ENCODE peak calls at places on chromosomes 5 and 9, in five cellular contexts. V is naive thymus-derived CD4-positive, alpha-beta T cell; N is activated gamma-delta T cell treated with Interleukin-2 at 50 U/mL for 16 hours; A is activated T-helper 2 cell treated with anti-CD3 and anti-CD28 coated beads, Interferon-gamma antibody, Interleukin-2, Interleukin-4, amounts not matched to agents 10 μg/mL and 5 μg/mL and 100 μg/mL, durations not matched to agents 14 hours and 24 hours and 36 hours; F is GM04503. O is an unnamed sample.

GRCh38 chr9:137482094-137482781 is 23.1 kb upstream of the NSMF start:
- DNase-seq in N (no peak), A (no peak), V (no peak), F (no peak), O (no peak)

GRCh38 chr5:149485655-149486615 is 65.3 kb downstream of the CSNK1A1 start:
- DNase-seq in V (no peak), A (no peak), F (peak; percentile 100), N (no peak), O (no peak)

GRCh38 chr9:34987160-34988040 is 2.1 kb upstream of the DNAJB5 start:
- DNase-seq in F (no peak), N (no peak), A (no peak), V (no peak), O (no peak)

GRCh38 chr9:38389313-38389712 is 3.2 kb upstream of the ALDH1B1 start:
- DNase-seq in V (no peak), N (no peak), F (no peak), A (no peak), O (no peak)

GRCh38 chr5:11719888-11720481 is 184.3 kb downstream of the CTNND2 start:
- DNase-seq in A (no peak), F (no peak), V (no peak), N (no peak), O (no peak)

GRCh38 chr5:65535529-65535987 is 27.4 kb downstream of the CENPK start:
- DNase-seq in V (no peak), F (no peak), A (no peak), N (no peak), O (no peak)

GRCh38 chr5:169651526-169651925 is 14.5 kb downstream of the DOCK2 start:
- DNase-seq in A (no peak), F (no peak), V (no peak), N (no peak), O (no peak)

GRCh38 chr5:5079871-5080270 is 60.3 kb upstream of the ADAMTS16 start:
- DNase-seq in N (no peak), A (no peak), V (no peak), F (no peak), O (no peak)

GRCh38 chr5:14593326-14594036 is 11.9 kb downstream of the OTULINL start:
- DNase-seq in F (no peak), V (no peak), N (no peak), A (peak; percentile 59), O (no peak)

GRCh38 chr5:41270423-41271251 is 57.3 kb upstream of the C6 start:
- DNase-seq in A (no peak), N (no peak), F (peak; percentile 11), V (no peak), O (no peak)

GRCh38 chr5:64869419-64869818 is 100.7 kb downstream of the CWC27 start:
- DNase-seq in V (no peak), F (peak; percentile 21), N (no peak), A (no peak), O (no peak)

GRCh38 chr9:121362813-121363585 is 7.1 kb downstream of the STOM start:
- DNase-seq in F (peak; percentile 96), A (no peak), N (no peak), V (no peak), O (no peak)

GRCh38 chr5:123116757-123117156 is 27.7 kb downstream of the PRDM6 start:
- DNase-seq in F (no peak), N (no peak), V (no peak), A (no peak), O (no peak)

GRCh38 chr5:176542596-176543427 is 5.6 kb upstream of the RNF44 start:
- DNase-seq in A (no peak), N (no peak), V (peak; percentile 30), F (no peak), O (peak; percentile 53)

GRCh38 chr9:34554211-34555001 is 31.6 kb upstream of the ENHO start:
- DNase-seq in F (no peak), N (no peak), V (no peak), A (no peak), O (no peak)

GRCh38 chr5:34694012-34694411 is 37.9 kb downstream of the RAI14 start:
- DNase-seq in A (no peak), F (no peak), N (no peak), V (no peak), O (no peak)

GRCh38 chr5:72600401-72600981 is 93.3 kb upstream of the ZNF366 start:
- DNase-seq in F (peak; percentile 95), A (no peak), V (no peak), N (no peak), O (no peak)

GRCh38 chr5:6568383-6568782 is 64.5 kb downstream of the NSUN2 start:
- DNase-seq in F (no peak), V (no peak), A (no peak), N (no peak), O (no peak)

GRCh38 chr5:131413605-131414559 is 150.0 kb downstream of the CDC42SE2 start:
- DNase-seq in F (peak; percentile 7), A (peak; percentile 34), N (no peak), V (peak; percentile 20), O (no peak)

GRCh38 chr5:159337291-159337974 is 7.1 kb upstream of the IL12B start:
- DNase-seq in F (peak; percentile 42), V (peak; percentile 29), A (peak; percentile 68), N (peak; percentile 26), O (peak; percentile 23)

GRCh38 chr5:151953833-151954232 is 29.2 kb upstream of the GLRA1 start:
- DNase-seq in F (no peak), N (no peak), V (no peak), A (no peak), O (no peak)

GRCh38 chr5:139653616-139654015 is 5.5 kb downstream of the CXXC5 start:
- DNase-seq in F (no peak), N (no peak), A (no peak), V (no peak), O (no peak)

GRCh38 chr9:89592201-89592815 is 12.5 kb upstream of the GADD45G start:
- DNase-seq in F (no peak), V (no peak), A (no peak), N (no peak), O (no peak)

GRCh38 chr9:20697021-20697719 is 13.1 kb downstream of the FOCAD start:
- DNase-seq in F (no peak), V (no peak), N (no peak), A (no peak), O (no peak)

GRCh38 chr5:17037751-17038150 is 101.7 kb upstream of the MYO10 start:
- DNase-seq in A (no peak), V (no peak), N (no peak), F (no peak), O (no peak)

GRCh38 chr5:1325191-1325741 is 19.6 kb downstream of the CLPTM1L start:
- DNase-seq in V (no peak), N (no peak), F (no peak), A (no peak), O (no peak)

GRCh38 chr9:136773386-136774044 is 9.2 kb upstream of the LCN15 start:
- DNase-seq in V (no peak), F (no peak), A (no peak), N (no peak), O (peak; percentile 42)

GRCh38 chr5:69315972-69316371 is 16.6 kb downstream of the CCDC125 start:
- DNase-seq in F (no peak), V (no peak), N (no peak), A (no peak), O (no peak)

GRCh38 chr5:179262126-179262920 is 82.9 kb downstream of the ADAMTS2 start:
- DNase-seq in F (no peak), A (no peak), N (no peak), V (no peak), O (no peak)

GRCh38 chr9:134707731-134708671 is 66.4 kb downstream of the COL5A1 start:
- DNase-seq in F (no peak), A (no peak), N (no peak), V (no peak), O (no peak)

GRCh38 chr5:78887384-78888118 is 97.6 kb downstream of the ARSB start:
- DNase-seq in V (no peak), A (no peak), F (no peak), N (no peak), O (peak; percentile 55)

GRCh38 chr5:112492291-112492690 is 73.2 kb upstream of the EPB41L4A start:
- DNase-seq in A (no peak), N (no peak), F (no peak), V (no peak), O (peak; percentile 6)

GRCh38 chr5:1542011-1542410 is 18.3 kb upstream of the LPCAT1 start:
- DNase-seq in F (no peak), N (no peak), A (no peak), V (no peak), O (no peak)

GRCh38 chr9:135299651-135300345 is 179.8 kb upstream of the PPP1R26 start:
- DNase-seq in A (no peak), N (no peak), F (no peak), V (no peak), O (no peak)

GRCh38 chr5:151496041-151496484 is 48.7 kb downstream of the SLC36A1 start:
- DNase-seq in A (no peak), V (no peak), F (no peak), N (no peak), O (no peak)

GRCh38 chr5:103919526-103919925 is 356.9 kb upstream of the NUDT12 start:
- DNase-seq in A (no peak), V (no peak), F (no peak), N (no peak), O (no peak)

GRCh38 chr5:1315709-1316587 is 21.1 kb upstream of the TERT start:
- DNase-seq in V (peak; percentile 82), A (peak; percentile 68), F (no peak), N (peak; percentile 53), O (peak; percentile 44)

GRCh38 chr5:109146611-109147010 is 263.2 kb downstream of the PJA2 start:
- DNase-seq in N (no peak), F (no peak), A (no peak), V (no peak), O (no peak)

O was measured in naive B cell.